ENCODE peak calls at places on chromosome 20, in seven cellular contexts. C is hepatocyte; O is stimulated activated CD4-positive, alpha-beta T cell treated with anti-CD3 and anti-CD28 coated beads, Interleukin-2, amount 100 ng/mL, for 48 hours; B is Caco-2; D is NCI-H1436; Y is M059J; F is HEK293T. X is an unnamed sample.

GRCh38 chr20:6814945-6815344 is 47.5 kb downstream of the BMP2 start:
- DNase-seq in C (no peak), O (no peak), B (no peak), D (no peak), Y (no peak), F (no peak), X (no peak)

GRCh38 chr20:33578510-33578909 is 83.6 kb upstream of the C20orf144 start:
- DNase-seq in C (peak; percentile 23), O (no peak), B (no peak), D (no peak), Y (no peak), F (no peak), X (no peak)

GRCh38 chr20:9177278-9177677 is 108.4 kb downstream of the PLCB4 start:
- DNase-seq in C (no peak), O (no peak), B (no peak), D (no peak), Y (peak; percentile 85), F (no peak), X (no peak)

GRCh38 chr20:32651537-32651936 is 22.2 kb downstream of the C20orf203 start:
- DNase-seq in C (peak; percentile 4), O (no peak), B (no peak), D (no peak), Y (no peak), F (no peak), X (no peak)

GRCh38 chr20:60484316-60484715 is 526.1 kb downstream of the CDH26 start:
- DNase-seq in C (no peak), O (no peak), B (no peak), D (no peak), Y (no peak), F (no peak), X (no peak)

GRCh38 chr20:58048096-58048702 is 180.3 kb downstream of the ANKRD60 start:
- DNase-seq in C (peak; percentile 75), O (no peak), B (peak; percentile 71), D (no peak), Y (peak; percentile 79), F (peak; percentile 39), X (no peak)

GRCh38 chr20:20953738-20954657 is 152.2 kb downstream of the LINC00237 start:
- DNase-seq in C (no peak), O (no peak), B (no peak), D (no peak), Y (no peak), F (no peak), X (no peak)

GRCh38 chr20:48411906-48412305 is 415.9 kb downstream of the PREX1 start:
- DNase-seq in C (no peak), O (no peak), B (no peak), D (no peak), Y (no peak), F (no peak), X (no peak)

GRCh38 chr20:62355527-62356142 is 11.5 kb downstream of the LAMA5 start:
- DNase-seq in C (peak; percentile 75), O (no peak), B (no peak), D (no peak), Y (no peak), F (no peak), X (no peak)

GRCh38 chr20:42565106-42565990 is 624.4 kb downstream of the PTPRT start:
- DNase-seq in C (no peak), O (no peak), B (no peak), D (no peak), Y (no peak), F (no peak), X (no peak)

GRCh38 chr20:49207071-49207470 is 12.1 kb upstream of the DDX27 start:
- DNase-seq in C (no peak), O (no peak), B (peak; percentile 71), D (no peak), Y (peak; percentile 26), F (peak; percentile 37), X (no peak)

GRCh38 chr20:6959900-6960312 is 192.4 kb downstream of the BMP2 start:
- DNase-seq in C (peak; percentile 51), O (no peak), B (peak; percentile 24), D (no peak), Y (peak; percentile 38), F (peak; percentile 13), X (no peak)

GRCh38 chr20:35702051-35702823 is 3.0 kb downstream of the ROMO1 start:
- DNase-seq in C (no peak), O (no peak), B (no peak), D (no peak), Y (peak; percentile 73), F (no peak), X (no peak)

GRCh38 chr20:36936341-36936740 is 15.2 kb downstream of the SAMHD1 start:
- DNase-seq in C (no peak), O (no peak), B (no peak), D (no peak), Y (no peak), F (no peak), X (no peak)

GRCh38 chr20:16052406-16052805 is 520.8 kb downstream of the KIF16B start:
- DNase-seq in C (no peak), O (no peak), B (no peak), D (no peak), Y (no peak), F (no peak), X (no peak)